ENCODE peak calls at places on chromosome 1, in nine cellular contexts. M is C1 segment of cervical spinal cord; L is cardiac muscle cell; R is activated CD4-positive, alpha-beta T cell treated with anti-CD3 and anti-CD28 coated beads, Interleukin-2, amount 50 U/mL, for 4 hours; K is heart left ventricle; Q is NCI-H2029; C is iPS DF 19.7; N is Right ventricle myocardium superior; X is ureter. T is an unnamed sample.

GRCh38 chr1:212525479-212526110 is 83.0 kb upstream of the ATF3 start:
- DNase-seq in M (no peak), L (no peak), R (no peak), K (no peak), Q (no peak), C (no peak), N (peak; percentile 51), X (no peak), T (no peak)

GRCh38 chr1:222073307-222073995 is 331.6 kb upstream of the DUSP10 start:
- DNase-seq in M (no peak), L (peak; percentile 58), R (no peak), K (no peak), Q (no peak), C (no peak), N (no peak), X (no peak), T (no peak)

GRCh38 chr1:51192213-51192843 is 43.7 kb upstream of the RNF11 start:
- DNase-seq in M (peak; percentile 2), L (peak; percentile 93), R (peak; percentile 47), K (peak; percentile 51), Q (peak; percentile 87), C (no peak), N (peak; percentile 45), X (peak; percentile 70), T (peak; percentile 8)

GRCh38 chr1:111904478-111905218 is 84.8 kb downstream of the KCND3 start:
- DNase-seq in M (no peak), L (no peak), R (no peak), K (peak; percentile 36), Q (no peak), C (no peak), N (no peak), X (no peak), T (no peak)

GRCh38 chr1:222754386-222755139 is 17.6 kb downstream of the FAM177B start:
- DNase-seq in M (peak; percentile 22), L (peak; percentile 93), R (no peak), K (peak; percentile 32), Q (no peak), C (no peak), N (peak; percentile 73), X (peak; percentile 60), T (peak; percentile 33)

GRCh38 chr1:84156210-84156621 is 12.1 kb downstream of the PRKACB start:
- DNase-seq in M (no peak), L (peak; percentile 71), R (no peak), K (no peak), Q (no peak), C (no peak), N (no peak), X (no peak), T (no peak)

GRCh38 chr1:176691251-176692228 is 228.6 kb downstream of the PAPPA2 start:
- DNase-seq in M (peak; percentile 2), L (peak; percentile 42), R (no peak), K (peak; percentile 60), Q (peak; percentile 13), C (peak; percentile 45), N (no peak), X (no peak), T (peak; percentile 66)

GRCh38 chr1:183164350-183164749 is 21.7 kb upstream of the LAMC2 start:
- DNase-seq in M (no peak), L (peak; percentile 61), R (no peak), K (no peak), Q (no peak), C (peak; percentile 78), N (no peak), X (no peak), T (no peak)

GRCh38 chr1:31397360-31398095 is 15.5 kb upstream of the SERINC2 start:
- DNase-seq in M (no peak), L (no peak), R (no peak), K (no peak), Q (no peak), C (no peak), N (no peak), X (no peak), T (no peak)

GRCh38 chr1:9942399-9942938 is 722 bp downstream of the LZIC start:
- DNase-seq in M (no peak), L (peak; percentile 73), R (no peak), K (no peak), Q (peak; percentile 11), C (no peak), N (no peak), X (no peak), T (no peak)

GRCh38 chr1:226601456-226601855 is 52.9 kb downstream of the STUM start:
- DNase-seq in M (no peak), L (no peak), R (no peak), K (no peak), Q (no peak), C (no peak), N (peak; percentile 32), X (no peak), T (no peak)

GRCh38 chr1:85398391-85399064 is 66.4 kb downstream of the DDAH1 start:
- DNase-seq in M (no peak), L (peak; percentile 77), R (no peak), K (no peak), Q (no peak), C (no peak), N (no peak), X (no peak), T (no peak)

GRCh38 chr1:25206201-25206600 is 26.1 kb downstream of the SYF2 start:
- DNase-seq in M (no peak), L (no peak), R (no peak), K (no peak), Q (no peak), C (no peak), N (no peak), X (no peak), T (no peak)

GRCh38 chr1:115807723-115808122 is 33.2 kb downstream of the NHLH2 start:
- DNase-seq in M (no peak), L (peak; percentile 87), R (no peak), K (peak; percentile 48), Q (peak; percentile 65), C (peak; percentile 61), N (no peak), X (peak; percentile 69), T (no peak)

GRCh38 chr1:50968884-50969610 is 998 bp upstream of the CDKN2C start:
- DNase-seq in M (peak; percentile 60), L (no peak), R (peak; percentile 10), K (peak; percentile 58), Q (peak; percentile 83), C (no peak), N (peak; percentile 78), X (peak; percentile 51), T (peak; percentile 50)

GRCh38 chr1:17909634-17910033 is 154.5 kb downstream of the ACTL8 start:
- DNase-seq in M (no peak), L (peak; percentile 49), R (no peak), K (no peak), Q (no peak), C (no peak), N (no peak), X (no peak), T (no peak)

GRCh38 chr1:204457665-204458064 is 36.9 kb downstream of the PIK3C2B start:
- DNase-seq in M (no peak), L (no peak), R (no peak), K (no peak), Q (no peak), C (no peak), N (peak; percentile 26), X (no peak), T (no peak)

GRCh38 chr1:55369474-55369873 is 154.3 kb upstream of the USP24 start:
- DNase-seq in M (no peak), L (peak; percentile 81), R (no peak), K (no peak), Q (no peak), C (no peak), N (no peak), X (no peak), T (no peak)

GRCh38 chr1:162192763-162193162 is 123.3 kb downstream of the NOS1AP start:
- DNase-seq in M (no peak), L (no peak), R (no peak), K (no peak), Q (no peak), C (no peak), N (no peak), X (no peak), T (no peak)

GRCh38 chr1:193325042-193325441 is 138.6 kb upstream of the B3GALT2 start:
- DNase-seq in M (no peak), L (no peak), R (no peak), K (no peak), Q (no peak), C (no peak), N (no peak), X (no peak), T (no peak)

GRCh38 chr1:65209005-65209885 is 61.2 kb downstream of the AK4 start:
- DNase-seq in M (no peak), L (peak; percentile 70), R (no peak), K (peak; percentile 39), Q (no peak), C (no peak), N (no peak), X (no peak), T (no peak)